ENCODE peak calls at places on chromosome 22, in five cellular contexts. One of them, this sample, is unnamed.

GRCh38 chr22:23315341-23315917 is 135.1 kb downstream of the BCR start:
- DNase-seq in pancreas: peak
- DNase-seq in H1: peak
- DNase-seq in CD8-positive, alpha-beta T cell: peak
- DNase-seq in CD4-positive, alpha-beta memory T cell: peak
- DNase-seq in this sample: peak

GRCh38 chr22:49838771-49839717 is 11.4 kb upstream of the BRD1 start:
- DNase-seq in pancreas: no peak
- DNase-seq in CD8-positive, alpha-beta T cell: peak
- DNase-seq in H1: peak
- DNase-seq in CD4-positive, alpha-beta memory T cell: peak
- DNase-seq in this sample: peak

GRCh38 chr22:45101828-45102227 is 61.9 kb upstream of the NUP50 start:
- DNase-seq in CD4-positive, alpha-beta memory T cell: peak
- DNase-seq in CD8-positive, alpha-beta T cell: no peak
- DNase-seq in H1: no peak
- DNase-seq in pancreas: no peak
- DNase-seq in this sample: peak

GRCh38 chr22:27876684-27877083 is 42.4 kb downstream of the PITPNB start:
- DNase-seq in H1: no peak
- DNase-seq in pancreas: no peak
- DNase-seq in CD4-positive, alpha-beta memory T cell: no peak
- DNase-seq in CD8-positive, alpha-beta T cell: no peak
- DNase-seq in this sample: no peak

GRCh38 chr22:43014062-43014875 is 680 bp downstream of the PACSIN2 start:
- DNase-seq in CD4-positive, alpha-beta memory T cell: peak
- DNase-seq in pancreas: peak
- DNase-seq in H1: no peak
- DNase-seq in CD8-positive, alpha-beta T cell: peak
- DNase-seq in this sample: peak

GRCh38 chr22:22772396-22772795 is 115.2 kb upstream of the IGLL5 start:
- DNase-seq in CD4-positive, alpha-beta memory T cell: no peak
- DNase-seq in H1: no peak
- DNase-seq in CD8-positive, alpha-beta T cell: no peak
- DNase-seq in pancreas: no peak
- DNase-seq in this sample: no peak

GRCh38 chr22:24466831-24467249 is 28.3 kb upstream of the UPB1 start:
- DNase-seq in CD8-positive, alpha-beta T cell: no peak
- DNase-seq in pancreas: no peak
- DNase-seq in H1: no peak
- DNase-seq in CD4-positive, alpha-beta memory T cell: no peak
- DNase-seq in this sample: peak

GRCh38 chr22:26669060-26669481 is 11.7 kb downstream of the MIAT start:
- DNase-seq in pancreas: peak
- DNase-seq in H1: no peak
- DNase-seq in CD8-positive, alpha-beta T cell: no peak
- DNase-seq in CD4-positive, alpha-beta memory T cell: no peak
- DNase-seq in this sample: peak

GRCh38 chr22:29062286-29062949 is 787 bp upstream of the C22orf31 start:
- DNase-seq in CD4-positive, alpha-beta memory T cell: no peak
- DNase-seq in H1: no peak
- DNase-seq in CD8-positive, alpha-beta T cell: no peak
- DNase-seq in pancreas: no peak
- DNase-seq in this sample: no peak

GRCh38 chr22:44259366-44260215 is 53.2 kb downstream of the SHISAL1 start:
- DNase-seq in pancreas: peak
- DNase-seq in CD8-positive, alpha-beta T cell: no peak
- DNase-seq in CD4-positive, alpha-beta memory T cell: no peak
- DNase-seq in H1: no peak
- DNase-seq in this sample: no peak

DNA sequence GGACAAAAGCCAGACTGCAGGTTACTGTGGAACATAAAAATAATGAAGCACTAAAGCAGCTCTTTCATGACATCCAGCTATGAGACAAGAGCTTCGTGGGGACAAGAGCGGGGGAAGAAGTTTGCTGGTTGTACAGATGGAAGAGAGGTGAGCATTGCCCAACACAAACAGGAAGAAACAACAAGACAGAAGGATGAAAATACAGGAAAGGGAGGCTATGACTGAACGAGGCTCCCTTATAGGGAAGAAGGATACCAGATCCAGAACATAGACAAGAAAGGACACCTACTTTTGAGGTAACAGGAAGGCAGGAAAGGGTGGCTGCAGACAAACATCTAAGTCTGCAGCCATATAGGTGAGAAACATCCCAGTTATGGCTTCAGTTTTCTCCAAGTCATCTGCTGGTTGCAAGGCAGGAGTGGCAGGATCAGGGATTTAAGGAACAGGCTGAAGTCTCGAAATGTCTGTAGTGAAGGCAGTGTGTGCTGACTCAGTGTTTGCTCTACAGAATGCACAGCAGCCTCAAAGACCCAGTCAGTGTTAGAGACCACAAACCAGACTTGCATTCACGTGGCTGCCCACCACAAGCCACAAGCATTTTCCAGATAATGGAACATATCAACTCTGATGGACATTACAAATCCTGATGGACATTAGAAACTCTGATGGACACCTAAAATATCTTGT is 1.9 kb downstream of the CLTCL1 start:
- DNase-seq in H1: no peak
- DNase-seq in pancreas: no peak
- DNase-seq in CD4-positive, alpha-beta memory T cell: no peak
- DNase-seq in CD8-positive, alpha-beta T cell: peak
- DNase-seq in this sample: peak
- H3K4me3 ChIP-seq in H1: no peak
- H3K4me3 ChIP-seq in pancreas: no peak
- H3K4me3 ChIP-seq in CD4-positive, alpha-beta memory T cell: no peak
- H3K4me3 ChIP-seq in CD8-positive, alpha-beta T cell: no peak
- H3K4me3 ChIP-seq in this sample: no peak

GRCh38 chr22:21030621-21031544 is 1.5 kb downstream of the SLC7A4 start:
- DNase-seq in CD4-positive, alpha-beta memory T cell: no peak
- DNase-seq in H1: no peak
- DNase-seq in CD8-positive, alpha-beta T cell: no peak
- DNase-seq in pancreas: no peak
- DNase-seq in this sample: no peak

GRCh38 chr22:21030032-21030431 is 2.3 kb downstream of the SLC7A4 start:
- DNase-seq in H1: no peak
- DNase-seq in CD4-positive, alpha-beta memory T cell: no peak
- DNase-seq in CD8-positive, alpha-beta T cell: no peak
- DNase-seq in pancreas: no peak
- DNase-seq in this sample: no peak

GRCh38 chr22:21032037-21032842 is at the start of gene SLC7A4:
- DNase-seq in pancreas: no peak
- DNase-seq in CD8-positive, alpha-beta T cell: no peak
- DNase-seq in H1: no peak
- DNase-seq in CD4-positive, alpha-beta memory T cell: no peak
- DNase-seq in this sample: peak

GRCh38 chr22:21032843-21033688 is 705 bp upstream of the SLC7A4 start:
- DNase-seq in CD4-positive, alpha-beta memory T cell: no peak
- DNase-seq in H1: no peak
- DNase-seq in CD8-positive, alpha-beta T cell: no peak
- DNase-seq in pancreas: no peak
- DNase-seq in this sample: no peak

DNA sequence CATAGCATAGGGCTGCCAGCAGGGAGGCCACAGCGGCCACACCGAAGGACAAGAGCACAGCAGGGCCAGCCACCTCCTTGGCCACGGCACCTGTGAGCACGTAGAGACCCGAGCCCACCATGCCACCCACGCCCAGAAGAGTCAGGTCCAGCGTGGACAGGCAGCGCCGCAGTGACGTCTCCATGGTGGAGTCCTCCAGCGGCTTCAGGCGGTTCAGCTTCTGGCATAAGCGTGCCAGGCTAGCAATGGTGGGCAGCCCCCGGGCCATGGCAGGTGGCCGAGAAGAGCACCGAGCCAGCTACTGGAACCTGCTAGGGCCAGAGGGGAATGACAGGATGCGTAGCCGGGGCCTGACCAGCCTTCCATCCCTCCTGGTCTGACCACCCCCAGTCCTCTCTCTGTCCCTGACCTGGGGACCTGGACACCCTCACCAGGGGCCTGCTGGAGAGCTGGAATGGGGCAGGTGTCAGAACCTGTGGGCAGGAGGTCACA is 770 bp downstream of the SLC7A4 start:
- DNase-seq in pancreas: no peak
- DNase-seq in CD8-positive, alpha-beta T cell: no peak
- DNase-seq in H1: no peak
- DNase-seq in CD4-positive, alpha-beta memory T cell: no peak
- DNase-seq in this sample: no peak
- H3K4me3 ChIP-seq in pancreas: no peak
- H3K4me3 ChIP-seq in CD8-positive, alpha-beta T cell: peak
- H3K4me3 ChIP-seq in H1: peak
- H3K4me3 ChIP-seq in CD4-positive, alpha-beta memory T cell: no peak
- H3K4me3 ChIP-seq in this sample: peak

DNA sequence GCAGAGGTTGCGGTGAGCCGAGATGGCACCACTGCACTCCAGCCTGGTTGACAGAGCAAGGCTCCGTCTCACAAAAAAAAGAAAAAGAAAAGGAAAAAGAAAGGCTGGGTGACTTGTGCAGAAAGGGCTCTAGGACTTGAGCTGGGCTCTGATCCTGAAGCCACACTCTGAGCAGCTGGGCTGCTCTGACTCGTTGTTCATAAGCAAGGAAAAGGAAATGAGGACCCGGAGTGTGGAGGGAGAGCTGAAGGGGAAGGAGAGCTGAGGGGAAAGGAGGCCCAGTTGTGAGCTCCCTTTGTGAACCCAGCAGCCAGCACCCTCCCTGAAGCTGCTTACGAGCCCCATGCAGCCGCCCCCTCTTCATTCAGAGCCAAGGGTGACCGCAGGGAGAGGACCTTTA is 12.4 kb upstream of the SH3BP1 start:
- DNase-seq in CD4-positive, alpha-beta memory T cell: no peak
- DNase-seq in pancreas: no peak
- DNase-seq in CD8-positive, alpha-beta T cell: no peak
- DNase-seq in H1: no peak
- DNase-seq in this sample: no peak
- H3K4me3 ChIP-seq in CD4-positive, alpha-beta memory T cell: peak
- H3K4me3 ChIP-seq in pancreas: no peak
- H3K4me3 ChIP-seq in CD8-positive, alpha-beta T cell: peak
- H3K4me3 ChIP-seq in H1: no peak
- H3K4me3 ChIP-seq in this sample: no peak

DNA sequence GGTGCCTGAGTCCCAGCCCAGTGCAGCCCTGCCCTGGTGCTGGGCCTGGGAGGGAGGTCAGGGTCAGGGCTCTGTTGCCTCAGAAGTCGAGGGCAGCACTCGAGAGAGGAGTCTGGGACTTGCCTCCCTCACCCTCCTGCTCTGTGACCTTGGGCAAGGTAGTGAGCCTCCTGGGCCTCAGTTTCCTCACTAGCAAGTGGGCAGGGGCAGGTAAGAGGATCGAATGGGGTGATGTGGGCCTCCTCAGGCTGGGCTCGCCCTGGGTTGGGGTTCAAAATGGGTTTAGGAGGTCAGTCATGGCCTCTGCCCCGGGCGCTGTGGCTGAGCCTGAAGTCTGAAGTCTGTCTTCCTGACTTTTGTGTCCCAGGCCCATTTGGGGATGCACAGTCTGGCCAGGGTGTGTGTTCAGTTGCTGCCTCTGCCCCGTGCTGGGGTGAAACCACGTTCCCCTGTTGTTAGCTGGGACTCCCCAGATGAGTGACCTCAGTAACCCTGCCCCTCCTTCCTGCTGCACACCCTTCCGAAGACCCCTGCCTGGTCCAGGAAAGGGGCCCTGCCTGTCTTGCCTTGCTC is 40.9 kb upstream of the CELSR1 start:
- DNase-seq in CD4-positive, alpha-beta memory T cell: no peak
- DNase-seq in H1: no peak
- DNase-seq in CD8-positive, alpha-beta T cell: no peak
- DNase-seq in pancreas: peak
- DNase-seq in this sample: no peak
- H3K4me3 ChIP-seq in CD4-positive, alpha-beta memory T cell: no peak
- H3K4me3 ChIP-seq in H1: peak
- H3K4me3 ChIP-seq in CD8-positive, alpha-beta T cell: peak
- H3K4me3 ChIP-seq in pancreas: peak
- H3K4me3 ChIP-seq in this sample: peak

GRCh38 chr22:17171313-17172171 is 12.5 kb upstream of the HDHD5 start:
- DNase-seq in H1: peak
- DNase-seq in CD4-positive, alpha-beta memory T cell: peak
- DNase-seq in pancreas: peak
- DNase-seq in CD8-positive, alpha-beta T cell: peak
- DNase-seq in this sample: peak
- H3K4me3 ChIP-seq in H1: peak
- H3K4me3 ChIP-seq in CD4-positive, alpha-beta memory T cell: no peak
- H3K4me3 ChIP-seq in pancreas: peak
- H3K4me3 ChIP-seq in CD8-positive, alpha-beta T cell: peak
- H3K4me3 ChIP-seq in this sample: peak